ENCODE peak calls at places on chromosomes 3 and 15, in five cellular contexts. F is activated CD8-positive, alpha-beta memory T cell treated with anti-CD3 and anti-CD28 coated beads for 48 hours; X is GM06990; T is A172; H is body of pancreas. C is an unnamed sample.

GRCh38 chr15:63519041-63519440 is 14.6 kb downstream of the USP3 start:
- DNase-seq in F (no peak), X (no peak), T (no peak), H (no peak), C (no peak)

GRCh38 chr3:69761896-69762789 is 22.9 kb downstream of the MITF start:
- DNase-seq in F (no peak), X (no peak), T (peak; percentile 60), H (no peak), C (no peak)

GRCh38 chr3:153182491-153182890 is 20.5 kb downstream of the RAP2B start:
- DNase-seq in F (no peak), X (no peak), T (no peak), H (no peak), C (no peak)

GRCh38 chr15:34607832-34608231 is 24.4 kb upstream of the GOLGA8B start:
- DNase-seq in F (no peak), X (no peak), T (no peak), H (no peak), C (no peak)

GRCh38 chr3:66435988-66436387 is 64.8 kb downstream of the LRIG1 start:
- DNase-seq in F (no peak), X (no peak), T (no peak), H (no peak), C (no peak)

GRCh38 chr3:25438791-25439555 is 10.9 kb downstream of the RARB start:
- DNase-seq in F (no peak), X (no peak), T (no peak), H (no peak), C (no peak)

GRCh38 chr3:66469220-66469640 is 31.6 kb downstream of the LRIG1 start:
- DNase-seq in F (no peak), X (peak; percentile 82), T (no peak), H (no peak), C (peak; percentile 45)

GRCh38 chr3:175338775-175339535 is 479.8 kb downstream of the NAALADL2 start:
- DNase-seq in F (no peak), X (no peak), T (peak; percentile 86), H (no peak), C (no peak)

GRCh38 chr3:59775781-59776270 is 726.0 kb upstream of the CFAP20DC start:
- DNase-seq in F (no peak), X (no peak), T (no peak), H (no peak), C (no peak)

GRCh38 chr15:82118040-82118439 is 72.2 kb upstream of the MEX3B start:
- DNase-seq in F (no peak), X (no peak), T (no peak), H (no peak), C (no peak)

GRCh38 chr15:40054746-40055575 is 16.0 kb upstream of the SRP14 start:
- DNase-seq in F (no peak), X (peak; percentile 83), T (peak; percentile 84), H (peak; percentile 83), C (peak; percentile 71)

GRCh38 chr3:120469440-120470415 is 18.9 kb upstream of the FSTL1 start:
- DNase-seq in F (no peak), X (no peak), T (peak; percentile 88), H (no peak), C (no peak)

GRCh38 chr15:34993413-34993812 is 5.3 kb upstream of the ZNF770 start:
- DNase-seq in F (no peak), X (peak; percentile 20), T (peak; percentile 65), H (no peak), C (no peak)

GRCh38 chr3:170038434-170039110 is 777 bp downstream of the GPR160 start:
- DNase-seq in F (no peak), X (peak; percentile 64), T (no peak), H (peak; percentile 46), C (peak; percentile 45)

GRCh38 chr3:28240440-28240839 is 979 bp upstream of the CMC1 start:
- DNase-seq in F (no peak), X (no peak), T (no peak), H (no peak), C (no peak)

GRCh38 chr3:63625161-63625560 is 27.3 kb upstream of the SNTN start:
- DNase-seq in F (no peak), X (no peak), T (peak; percentile 22), H (no peak), C (no peak)

GRCh38 chr3:47019201-47019600 is 39.7 kb downstream of the NBEAL2 start:
- DNase-seq in F (no peak), X (no peak), T (no peak), H (no peak), C (peak; percentile 47)

GRCh38 chr3:156148946-156149348 is 28.6 kb downstream of the KCNAB1 start:
- DNase-seq in F (no peak), X (no peak), T (no peak), H (peak; percentile 17), C (no peak)

GRCh38 chr3:126521122-126521891 is 2.6 kb upstream of the CHST13 start:
- DNase-seq in F (no peak), X (no peak), T (no peak), H (no peak), C (no peak)

GRCh38 chr3:134003066-134003465 is 26.7 kb downstream of the SLCO2A1 start:
- DNase-seq in F (no peak), X (no peak), T (no peak), H (no peak), C (no peak)

GRCh38 chr15:29089731-29090616 is 179.6 kb downstream of the NSMCE3 start:
- DNase-seq in F (peak; percentile 20), X (no peak), T (no peak), H (no peak), C (no peak)

GRCh38 chr3:34015204-34016142 is 217.0 kb downstream of the PDCD6IP start:
- DNase-seq in F (no peak), X (peak; percentile 5), T (no peak), H (no peak), C (no peak)

GRCh38 chr3:64358176-64358575 is 132.9 kb upstream of the PRICKLE2 start:
- DNase-seq in F (no peak), X (no peak), T (no peak), H (no peak), C (no peak)

GRCh38 chr15:75348563-75349350 is 1.9 kb downstream of the NEIL1 start:
- DNase-seq in F (no peak), X (no peak), T (no peak), H (peak; percentile 45), C (no peak)

GRCh38 chr15:75821946-75822345 is 21.3 kb upstream of the UBE2Q2 start:
- DNase-seq in F (no peak), X (no peak), T (no peak), H (no peak), C (no peak)

C was measured in GM20000.